ENCODE peak calls at places on chromosomes 3 and 15, in eight cellular contexts. A is fibroblast of mammary gland; S is activated CD8-positive, alpha-beta memory T cell treated with anti-CD3 and anti-CD28 coated beads for 48 hours; W is lung microvascular endothelial cell; N is H54; K is heart left ventricle; H is GM12865; B is NCI-H2029. E is an unnamed sample.

GRCh38 chr15:26113296-26113695 is 250.2 kb upstream of the ATP10A start:
- DNase-seq in W (no peak), K (no peak), S (no peak), B (no peak), A (no peak), N (no peak), H (no peak), E (no peak)

GRCh38 chr15:60795889-60796288 is 316.9 kb upstream of the ICE2 start:
- DNase-seq in K (no peak), B (no peak), A (no peak), S (no peak), W (no peak), H (peak; percentile 84), N (no peak), E (no peak)

GRCh38 chr15:42166225-42166940 is 9.9 kb upstream of the PLA2G4F start:
- DNase-seq in A (no peak), H (no peak), W (no peak), B (no peak), N (no peak), K (no peak), S (no peak), E (no peak)

GRCh38 chr3:52526151-52526561 is 7.5 kb downstream of the NT5DC2 start:
- DNase-seq in S (no peak), H (no peak), N (no peak), K (peak; percentile 57), B (no peak), A (no peak), W (no peak), E (no peak)

GRCh38 chr3:184766555-184767261 is 45.3 kb upstream of the VPS8 start:
- DNase-seq in N (no peak), S (no peak), H (peak; percentile 31), K (no peak), B (no peak), W (no peak), A (no peak), E (no peak)

GRCh38 chr3:39990532-39990931 is 181.1 kb downstream of the MYRIP start:
- DNase-seq in S (no peak), H (peak; percentile 60), A (peak; percentile 73), K (no peak), W (peak; percentile 64), N (peak; percentile 7), B (peak; percentile 39), E (peak; percentile 3)

GRCh38 chr3:23949784-23950183 is 4.7 kb downstream of the NR1D2 start:
- DNase-seq in K (no peak), A (no peak), W (no peak), N (no peak), B (peak; percentile 60), S (no peak), H (peak; percentile 79), E (peak; percentile 11)

GRCh38 chr3:105448338-105448982 is 81.8 kb downstream of the ALCAM start:
- DNase-seq in K (no peak), S (no peak), W (no peak), H (no peak), A (no peak), N (no peak), B (no peak), E (no peak)

GRCh38 chr15:57915827-57916531 is 149.5 kb downstream of the ALDH1A2 start:
- DNase-seq in B (no peak), N (no peak), S (no peak), K (peak; percentile 60), A (no peak), H (no peak), W (no peak), E (no peak)

GRCh38 chr3:13159890-13160289 is 86.7 kb upstream of the IQSEC1 start:
- DNase-seq in B (no peak), S (no peak), H (no peak), K (no peak), W (no peak), A (no peak), N (peak; percentile 34), E (no peak)

GRCh38 chr3:16488637-16489036 is 24.9 kb downstream of the RFTN1 start:
- DNase-seq in K (no peak), B (peak; percentile 50), H (no peak), S (no peak), N (no peak), A (no peak), W (no peak), E (no peak)

GRCh38 chr3:83438177-83438576 is 1520.6 kb upstream of the CADM2 start:
- DNase-seq in A (no peak), N (no peak), B (no peak), H (no peak), K (no peak), S (no peak), W (no peak), E (no peak)

GRCh38 chr15:101068961-101069734 is 150.0 kb downstream of the LRRK1 start:
- DNase-seq in K (no peak), B (no peak), A (no peak), H (no peak), N (no peak), W (no peak), S (no peak), E (no peak)

GRCh38 chr3:122947086-122947611 is 80.4 kb downstream of the SEMA5B start:
- DNase-seq in A (no peak), S (no peak), W (no peak), H (no peak), B (no peak), K (no peak), N (no peak), E (no peak)

GRCh38 chr3:126033051-126033745 is 50.7 kb downstream of the SLC41A3 start:
- DNase-seq in A (no peak), N (no peak), B (no peak), H (no peak), S (no peak), K (no peak), W (no peak), E (no peak)

GRCh38 chr3:129582799-129583198 is 23.7 kb downstream of the PLXND1 start:
- DNase-seq in H (no peak), A (no peak), W (no peak), B (no peak), K (no peak), S (no peak), N (no peak), E (no peak)

GRCh38 chr3:51311055-51311454 is 74.0 kb upstream of the MANF start:
- DNase-seq in H (peak; percentile 28), K (no peak), B (no peak), W (peak; percentile 35), A (peak; percentile 28), N (peak; percentile 19), S (no peak), E (no peak)

GRCh38 chr15:54722342-54722986 is 474.3 kb downstream of the RSL24D1 start:
- DNase-seq in B (no peak), K (no peak), N (no peak), S (no peak), H (peak; percentile 5), A (no peak), W (no peak), E (no peak)

GRCh38 chr15:72168131-72168825 is 29.3 kb downstream of the GRAMD2A start:
- DNase-seq in W (no peak), N (no peak), B (peak; percentile 30), A (no peak), S (no peak), K (no peak), H (no peak), E (no peak)

GRCh38 chr3:171704002-171704401 is 106.3 kb downstream of the PLD1 start:
- DNase-seq in S (no peak), N (peak; percentile 8), K (no peak), H (peak; percentile 47), B (peak; percentile 21), A (peak; percentile 60), W (peak; percentile 68), E (no peak)

GRCh38 chr3:38139191-38139590 is 730 bp downstream of the MYD88 start:
- DNase-seq in W (no peak), N (no peak), H (no peak), B (no peak), S (no peak), K (no peak), A (no peak), E (no peak)

GRCh38 chr3:133644768-133645167 is 17.0 kb downstream of the TOPBP1 start:
- DNase-seq in H (no peak), S (no peak), B (no peak), N (peak; percentile 42), W (peak; percentile 85), K (no peak), A (peak; percentile 65), E (no peak)

GRCh38 chr3:17151598-17152373 is 267.0 kb downstream of the PLCL2 start:
- DNase-seq in A (no peak), S (peak; percentile 76), H (peak; percentile 97), N (no peak), W (no peak), K (no peak), B (no peak), E (no peak)

GRCh38 chr3:125440559-125440955 is 65.4 kb upstream of the ZNF148 start:
- DNase-seq in S (no peak), N (no peak), B (no peak), W (no peak), K (no peak), H (no peak), A (no peak), E (no peak)

GRCh38 chr3:66106788-66107187 is 68.1 kb upstream of the MAGI1 start:
- DNase-seq in S (no peak), H (peak; percentile 55), K (no peak), W (peak; percentile 56), B (no peak), A (no peak), N (no peak), E (no peak)

GRCh38 chr3:36677331-36678007 is 86.9 kb downstream of the DCLK3 start:
- DNase-seq in N (no peak), H (peak; percentile 78), A (peak; percentile 92), B (no peak), S (no peak), W (no peak), K (no peak), E (no peak)

GRCh38 chr3:14042680-14043079 is 82.0 kb downstream of the CHCHD4 start:
- DNase-seq in N (no peak), A (peak; percentile 37), S (no peak), K (no peak), W (no peak), B (no peak), H (no peak), E (no peak)

GRCh38 chr15:90231028-90232017 is 2.4 kb downstream of the CIB1 start:
- DNase-seq in K (no peak), S (peak; percentile 38), W (no peak), H (peak; percentile 85), N (no peak), B (no peak), A (no peak), E (no peak)

GRCh38 chr15:45377630-45378148 is 655 bp downstream of the GATM start:
- DNase-seq in H (peak; percentile 10), K (peak; percentile 71), S (no peak), W (no peak), B (no peak), N (no peak), A (no peak), E (no peak)

GRCh38 chr15:67922971-67923646 is 83.3 kb upstream of the RNU6-1 start:
- DNase-seq in K (no peak), H (no peak), S (no peak), A (no peak), B (no peak), W (no peak), N (no peak), E (no peak)

GRCh38 chr15:35351059-35351458 is 194.9 kb downstream of the DPH6 start:
- DNase-seq in A (no peak), B (no peak), N (no peak), H (no peak), K (no peak), S (no peak), W (no peak), E (no peak)

GRCh38 chr3:153626158-153626557 is 464.1 kb downstream of the RAP2B start:
- DNase-seq in S (no peak), B (no peak), W (peak; percentile 53), A (no peak), K (no peak), H (peak; percentile 22), N (no peak), E (no peak)

GRCh38 chr15:77531191-77532000 is 101.3 kb downstream of the LINGO1 start:
- DNase-seq in S (no peak), W (no peak), B (no peak), A (no peak), H (no peak), K (peak; percentile 55), N (no peak), E (no peak)

GRCh38 chr3:84974347-84974746 is 15.6 kb downstream of the CADM2 start:
- DNase-seq in K (no peak), W (no peak), N (no peak), H (no peak), B (no peak), A (no peak), S (no peak), E (no peak)